ENCODE peak calls at places on chromosomes 7 and 10, in five cellular contexts. X, O, K, Y and I are unnamed samples.

GRCh38 chr10:124037784-124038183 is 55.6 kb downstream of the CHST15 start:
- DNase-seq in Y (no peak), X (no peak), O (no peak), K (no peak), I (no peak)

GRCh38 chr7:2019693-2020511 is 212.8 kb downstream of the MAD1L1 start:
- DNase-seq in K (peak; percentile 79), O (no peak), Y (no peak), X (no peak), I (no peak)

GRCh38 chr10:118470470-118470869 is 125.0 kb downstream of the PRLHR start:
- DNase-seq in O (no peak), K (no peak), X (no peak), Y (no peak), I (no peak)

GRCh38 chr10:86553639-86554038 is 32.0 kb upstream of the WAPL start:
- DNase-seq in K (no peak), Y (no peak), O (no peak), X (no peak), I (no peak)

GRCh38 chr7:117892821-117893220 is 19.6 kb upstream of the CTTNBP2 start:
- DNase-seq in X (no peak), O (no peak), K (no peak), Y (no peak), I (no peak)

GRCh38 chr10:123573236-123574147 is 92.7 kb upstream of the GPR26 start:
- DNase-seq in Y (peak; percentile 10), O (no peak), X (no peak), K (peak; percentile 6), I (no peak)

GRCh38 chr7:124662372-124662771 is 103.2 kb downstream of the GPR37 start:
- DNase-seq in X (no peak), O (no peak), K (no peak), Y (no peak), I (no peak)

GRCh38 chr10:131997366-131998049 is 15.8 kb upstream of the BNIP3 start:
- DNase-seq in Y (no peak), K (peak; percentile 70), O (no peak), X (no peak), I (no peak)